ENCODE peak calls at places on chromosomes 5 and 9, in four cellular contexts. T is AG10803, O is lung, L is upper lobe of right lung. Z is an unnamed sample.

GRCh38 chr9:127444921-127445850 is 6.0 kb downstream of the RPL12 start:
- DNase-seq in T (peak), O (no peak), L (no peak), Z (no peak)

GRCh38 chr9:104871961-104872527 is 55.9 kb downstream of the ABCA1 start:
- DNase-seq in T (no peak), O (no peak), L (no peak), Z (no peak)

GRCh38 chr9:120555884-120556283 is 24.1 kb downstream of the CDK5RAP2 start:
- DNase-seq in T (no peak), O (no peak), L (no peak), Z (no peak)

GRCh38 chr5:62977641-62978040 is 399.0 kb downstream of the LRRC70 start:
- DNase-seq in T (no peak), O (no peak), L (no peak), Z (no peak)

GRCh38 chr5:154168395-154168794 is 22.1 kb upstream of the GALNT10 start:
- DNase-seq in T (peak), O (no peak), L (no peak), Z (no peak)

GRCh38 chr9:113536166-113536482 is 72.6 kb downstream of the RGS3 start:
- DNase-seq in T (no peak), O (no peak), L (no peak), Z (no peak)

GRCh38 chr5:167096816-167097215 is 1194.6 kb upstream of the WWC1 start:
- DNase-seq in T (no peak), O (no peak), L (no peak), Z (no peak)

GRCh38 chr5:848671-849111 is 2.1 kb downstream of the ZDHHC11 start:
- DNase-seq in T (no peak), O (no peak), L (peak), Z (no peak)

GRCh38 chr9:98742325-98743280 is 33.9 kb upstream of the GABBR2 start:
- DNase-seq in T (peak), O (no peak), L (no peak), Z (no peak)

GRCh38 chr5:34511063-34511462 is 145.1 kb upstream of the RAI14 start:
- DNase-seq in T (no peak), O (no peak), L (no peak), Z (no peak)

GRCh38 chr5:147617191-147617606 is 107.3 kb upstream of the DPYSL3 start:
- DNase-seq in T (no peak), O (no peak), L (no peak), Z (no peak)

GRCh38 chr9:92609142-92609500 is 60.8 kb downstream of the IPPK start:
- DNase-seq in T (peak), O (no peak), L (no peak), Z (no peak)

GRCh38 chr5:117881426-117882230 is 1106.7 kb downstream of the DTWD2 start:
- DNase-seq in T (no peak), O (no peak), L (no peak), Z (no peak)

GRCh38 chr5:43396762-43397304 is 15.4 kb downstream of the CCL28 start:
- DNase-seq in T (peak), O (peak), L (peak), Z (no peak)

GRCh38 chr5:38072295-38072694 is 186.1 kb upstream of the EGFLAM start:
- DNase-seq in T (no peak), O (no peak), L (no peak), Z (no peak)

GRCh38 chr5:15267966-15268365 is 232.0 kb upstream of the FBXL7 start:
- DNase-seq in T (peak), O (no peak), L (no peak), Z (no peak)

GRCh38 chr9:11159318-11159862 is 546.6 kb upstream of the PTPRD start:
- DNase-seq in T (no peak), O (no peak), L (no peak), Z (no peak)

GRCh38 chr5:174454890-174455289 is 269.5 kb upstream of the MSX2 start:
- DNase-seq in T (no peak), O (no peak), L (no peak), Z (no peak)

GRCh38 chr9:78620303-78620702 is 323.4 kb downstream of the PSAT1 start:
- DNase-seq in T (no peak), O (no peak), L (no peak), Z (no peak)

GRCh38 chr5:125823572-125823971 is 599.6 kb upstream of the GRAMD2B start:
- DNase-seq in T (no peak), O (no peak), L (no peak), Z (no peak)

GRCh38 chr5:36205329-36205728 is 36.4 kb downstream of the NADK2 start:
- DNase-seq in T (no peak), O (no peak), L (no peak), Z (no peak)

GRCh38 chr5:14818931-14819790 is 52.4 kb downstream of the ANKH start:
- DNase-seq in T (peak), O (no peak), L (no peak), Z (no peak)

GRCh38 chr5:137727623-137728022 is 8.3 kb downstream of the KLHL3 start:
- DNase-seq in T (no peak), O (no peak), L (no peak), Z (no peak)

GRCh38 chr5:137724251-137724650 is 11.6 kb downstream of the KLHL3 start:
- DNase-seq in T (no peak), O (no peak), L (no peak), Z (no peak)

GRCh38 chr5:137731201-137731600 is 4.7 kb downstream of the KLHL3 start:
- DNase-seq in T (peak), O (no peak), L (no peak), Z (no peak)

GRCh38 chr5:137730331-137730730 is 5.6 kb downstream of the KLHL3 start:
- DNase-seq in T (peak), O (no peak), L (no peak), Z (no peak)

GRCh38 chr5:137728048-137728447 is 7.8 kb downstream of the KLHL3 start:
- DNase-seq in T (no peak), O (no peak), L (no peak), Z (no peak)
- TF ChIP-seq CTCF in T (no peak), O (no peak), L (no peak), Z (no peak)

DNA sequence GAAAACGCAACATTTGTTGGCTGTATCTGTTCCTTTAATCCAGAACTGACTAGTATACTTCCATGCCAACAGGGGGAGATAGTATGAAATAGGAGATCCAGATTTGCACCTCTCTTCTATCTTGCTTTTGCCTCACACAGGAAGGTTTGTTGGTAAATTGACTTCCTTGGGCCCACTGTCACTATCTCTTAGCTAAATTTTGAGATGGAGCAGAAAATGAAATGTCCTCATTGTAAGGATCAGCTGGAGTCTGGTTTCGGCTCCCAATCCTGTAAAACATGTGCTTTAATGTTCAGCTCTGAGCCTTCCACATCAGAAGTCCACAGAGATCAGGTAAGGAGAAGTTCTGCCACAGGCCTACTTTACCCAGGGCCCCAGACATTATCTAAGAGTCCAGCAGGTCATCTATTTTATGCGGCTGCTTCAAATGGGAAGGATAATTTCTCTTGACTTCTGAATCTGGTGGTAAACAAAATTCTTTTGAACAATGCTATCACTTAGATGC is 176.8 kb downstream of the FER start:
- DNase-seq in T (no peak), O (no peak), L (no peak), Z (no peak)
- TF ChIP-seq CTCF in T (no peak), O (no peak), L (peak), Z (no peak)

DNA sequence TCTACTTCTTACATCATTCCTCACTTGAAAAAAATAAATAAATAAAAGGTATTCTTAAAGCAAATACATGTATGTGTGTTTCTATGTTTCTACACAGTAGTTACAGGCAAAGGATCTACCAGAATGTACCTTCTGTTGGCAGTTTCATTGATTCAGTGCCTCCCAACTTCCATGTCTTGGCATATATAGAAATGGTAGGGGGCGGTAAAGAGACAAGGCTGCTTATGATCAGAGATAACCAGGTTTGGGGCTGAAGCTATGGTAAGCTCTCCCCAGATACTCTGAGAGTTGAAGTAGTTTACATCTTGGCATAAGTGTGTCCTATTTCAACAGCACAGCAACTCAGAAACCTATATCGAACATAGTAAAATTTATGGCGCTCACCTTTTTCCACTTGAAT is 1075.4 kb upstream of the C9orf72 start:
- DNase-seq in T (no peak), O (no peak), L (no peak), Z (no peak)
- TF ChIP-seq CTCF in T (no peak), O (no peak), L (no peak), Z (no peak)

GRCh38 chr5:90424245-90424644 is 14.7 kb upstream of the CETN3 start:
- DNase-seq in T (no peak), O (no peak), L (no peak), Z (no peak)

GRCh38 chr5:90418214-90418613 is 8.7 kb upstream of the CETN3 start:
- DNase-seq in T (no peak), O (no peak), L (no peak), Z (no peak)

GRCh38 chr5:90421136-90421535 is 11.6 kb upstream of the CETN3 start:
- DNase-seq in T (peak), O (no peak), L (no peak), Z (no peak)
- TF ChIP-seq CTCF in T (peak), O (no peak), L (peak), Z (no peak)

DNA sequence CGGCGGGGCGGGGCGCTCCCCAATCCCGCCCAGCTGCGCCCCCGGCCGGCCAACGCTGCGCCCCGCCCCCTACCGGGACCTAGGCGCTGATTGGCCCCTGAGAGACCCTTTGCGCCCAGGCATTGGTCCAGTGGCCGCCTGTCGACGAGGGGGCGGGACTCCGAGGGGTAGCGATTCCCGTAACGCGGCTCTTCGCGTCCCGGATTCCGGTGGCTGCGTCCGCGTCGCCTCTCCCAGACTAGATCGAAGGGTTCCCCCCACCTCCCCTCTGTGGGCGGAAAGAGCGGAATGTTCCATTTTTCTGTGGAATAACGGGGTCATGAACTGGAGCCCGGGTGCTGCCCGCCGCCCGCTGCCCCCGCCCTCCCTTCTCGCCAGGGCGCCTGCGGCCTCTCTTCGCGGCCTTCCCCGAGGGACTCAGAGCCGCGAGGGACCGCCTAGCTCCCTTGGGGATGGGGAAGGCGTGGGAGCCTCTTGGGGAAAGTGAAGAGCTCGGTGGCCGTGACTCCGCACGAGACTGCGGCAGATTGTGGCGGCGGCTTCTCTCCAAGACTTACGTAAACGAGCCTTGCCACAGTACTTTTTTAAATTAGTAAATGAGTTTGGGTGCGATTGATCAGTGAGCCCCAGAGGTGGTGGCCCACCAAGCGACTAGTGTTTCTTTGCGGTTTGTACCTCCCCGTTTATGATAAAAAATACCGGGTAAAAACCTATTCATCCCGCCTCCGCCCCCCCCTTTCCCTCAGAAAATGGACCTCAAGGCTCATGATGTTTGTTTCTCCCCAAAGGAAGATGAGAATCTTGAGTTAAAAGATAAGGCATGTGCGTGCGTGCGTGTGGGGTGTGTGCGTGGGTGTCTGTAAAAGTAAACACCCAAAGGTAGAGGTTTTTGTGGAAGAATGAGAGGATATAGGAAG is 493 bp upstream of the IL6ST start:
- DNase-seq in T (peak), O (peak), L (peak), Z (peak)
- TF ChIP-seq CTCF in T (no peak), O (no peak), L (no peak), Z (no peak)

DNA sequence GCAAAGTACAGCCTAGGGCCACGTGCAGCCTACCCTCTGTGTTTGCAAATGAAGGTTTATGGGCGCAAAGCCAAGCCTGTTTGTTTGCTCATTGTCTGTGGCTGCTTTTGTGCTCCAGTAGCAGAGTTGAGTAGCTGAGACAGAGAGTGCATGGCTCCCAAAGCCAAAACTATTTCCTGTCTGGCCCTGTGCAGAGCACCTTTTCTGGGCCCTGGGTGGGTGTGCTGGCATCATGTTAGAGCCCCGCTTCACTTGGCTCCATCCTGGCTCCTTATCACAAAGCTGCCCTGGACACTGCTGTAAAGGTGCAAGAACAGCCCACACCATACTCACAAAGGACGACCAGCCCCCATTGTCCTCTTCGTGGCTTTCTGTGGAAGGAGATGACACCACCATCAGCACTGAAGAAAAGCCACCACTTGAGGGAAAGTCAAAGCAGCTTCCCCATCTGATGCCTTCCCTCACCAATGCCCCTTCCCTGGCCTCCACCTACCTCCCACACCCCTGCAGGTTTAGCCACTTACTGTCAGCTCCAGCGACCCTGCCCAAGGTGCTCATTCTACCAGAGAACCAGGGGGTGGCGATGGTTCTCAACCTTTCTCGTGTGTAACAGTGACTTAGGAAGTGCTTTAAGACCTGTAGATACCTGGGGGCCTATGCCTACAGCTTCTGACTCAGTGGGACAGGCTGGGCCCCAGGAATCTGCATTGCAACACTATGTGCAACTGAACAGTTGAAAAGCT is 23.4 kb downstream of the LCP2 start:
- DNase-seq in T (no peak), O (no peak), L (no peak), Z (no peak)
- TF ChIP-seq CTCF in T (peak), O (no peak), L (peak), Z (no peak)

DNA sequence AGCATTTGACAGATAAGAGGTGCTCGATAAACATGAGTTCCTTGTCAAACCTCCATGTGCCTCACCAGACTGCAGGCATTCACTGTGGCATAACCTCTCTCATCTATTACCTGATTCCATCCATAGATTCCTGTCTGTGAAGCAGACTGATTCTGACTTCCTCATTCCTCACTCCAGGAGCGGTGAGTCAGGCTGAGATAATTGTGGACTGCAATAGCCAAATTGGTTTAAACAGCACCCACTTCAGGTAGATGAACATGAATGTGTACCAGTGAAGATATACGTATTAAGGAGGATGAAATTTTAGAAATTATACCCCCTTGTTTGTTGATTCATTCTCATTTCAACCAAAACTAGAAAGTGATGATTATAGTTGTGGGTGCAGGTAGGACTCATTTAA is 391.2 kb downstream of the HINT1 start:
- DNase-seq in T (no peak), O (no peak), L (no peak), Z (no peak)
- TF ChIP-seq CTCF in T (no peak), O (no peak), L (no peak), Z (no peak)